ENCODE peak calls at places on chromosomes 11 and 22, in eight cellular contexts. Y is ascending aorta, N is cardiac muscle cell, F is glutamatergic neuron, K is neural crest cell, L is GM20000, I is adrenal gland, P is kidney epithelial cell. J is an unnamed sample.

GRCh38 chr11:125489166-125489565 is 6.9 kb downstream of the FEZ1 start:
- DNase-seq in L (no peak), P (no peak), F (no peak), I (no peak), N (no peak), Y (no peak), K (no peak), J (no peak)

GRCh38 chr11:12963789-12964536 is 45.2 kb upstream of the RASSF10 start:
- DNase-seq in F (peak; percentile 86), L (peak; percentile 69), Y (peak; percentile 70), N (peak; percentile 80), P (no peak), K (peak; percentile 81), I (peak; percentile 72), J (peak; percentile 54)

GRCh38 chr11:105861225-105861624 is 160.8 kb downstream of the MSANTD4 start:
- DNase-seq in P (no peak), F (no peak), I (no peak), L (no peak), Y (no peak), N (peak; percentile 18), K (no peak), J (no peak)

GRCh38 chr11:85647604-85648299 is at the start of gene TMEM126A:
- DNase-seq in P (no peak), L (peak; percentile 84), F (peak; percentile 91), K (peak; percentile 74), N (peak; percentile 94), I (peak; percentile 89), Y (peak; percentile 95), J (peak; percentile 76)

GRCh38 chr11:71284525-71285092 is 32.2 kb upstream of the SHANK2 start:
- DNase-seq in N (no peak), L (no peak), Y (peak; percentile 49), K (no peak), I (no peak), P (no peak), F (no peak), J (no peak)

GRCh38 chr11:84720706-84721402 is 906.3 kb downstream of the DLG2 start:
- DNase-seq in P (no peak), N (peak; percentile 36), K (peak; percentile 16), I (peak; percentile 35), F (peak; percentile 36), Y (peak; percentile 60), L (no peak), J (no peak)

GRCh38 chr22:32475428-32476010 is 908 bp downstream of the FBXO7 start:
- DNase-seq in N (peak; percentile 63), I (peak; percentile 50), F (no peak), K (peak; percentile 14), L (peak; percentile 29), P (no peak), Y (peak; percentile 67), J (no peak)

GRCh38 chr11:64251986-64252837 is 882 bp downstream of the PLCB3 start:
- DNase-seq in F (no peak), Y (no peak), L (peak; percentile 69), I (peak; percentile 43), K (no peak), P (no peak), N (no peak), J (no peak)

GRCh38 chr22:44701824-44702478 is at the start of gene PRR5:
- DNase-seq in L (peak; percentile 95), Y (peak; percentile 78), K (peak; percentile 61), I (peak; percentile 82), N (peak; percentile 87), P (no peak), F (peak; percentile 73), J (no peak)

GRCh38 chr11:10861047-10861446 is 3.2 kb upstream of the ZBED5 start:
- DNase-seq in F (no peak), I (no peak), Y (no peak), K (no peak), P (no peak), L (no peak), N (no peak), J (no peak)

GRCh38 chr11:10855295-10855694 is 2.6 kb downstream of the ZBED5 start:
- DNase-seq in K (no peak), P (no peak), I (no peak), L (no peak), F (no peak), N (no peak), Y (no peak), J (no peak)

GRCh38 chr11:10858505-10859360 is 880 bp upstream of the ZBED5 start:
- DNase-seq in K (peak; percentile 45), L (peak; percentile 21), Y (peak; percentile 81), F (peak; percentile 77), I (peak; percentile 68), N (peak; percentile 81), P (no peak), J (peak; percentile 46)

GRCh38 chr11:10856689-10857603 is 907 bp downstream of the ZBED5 start:
- DNase-seq in L (peak; percentile 13), Y (no peak), F (no peak), P (no peak), K (peak; percentile 43), N (peak; percentile 47), I (peak; percentile 66), J (no peak)

GRCh38 chr11:10857604-10858504 is at the start of gene ZBED5:
- DNase-seq in N (peak; percentile 97), F (peak; percentile 95), L (peak; percentile 89), K (peak; percentile 88), Y (peak; percentile 98), P (peak; percentile 83), I (peak; percentile 97), J (peak; percentile 91)
- TF ChIP-seq CTCF in N (peak; percentile 21), F (no peak), L (no peak), K (peak; percentile 41), Y (peak; percentile 18), P (no peak), I (peak; percentile 18), J (no peak)

GRCh38 chr11:65858354-65859133 is 564 bp upstream of the CFL1 start:
- DNase-seq in P (no peak), F (no peak), K (no peak), Y (no peak), I (no peak), L (peak; percentile 94), N (no peak), J (no peak)

GRCh38 chr11:65859812-65860277 is 388 bp upstream of the MUS81 start:
- DNase-seq in P (no peak), Y (no peak), L (no peak), K (no peak), I (no peak), N (no peak), F (no peak), J (no peak)

GRCh38 chr11:65860278-65861164 is at the start of gene MUS81:
- DNase-seq in N (peak; percentile 99), K (peak; percentile 98), L (peak; percentile 95), I (peak; percentile 98), F (peak; percentile 98), Y (peak; percentile 99), P (peak; percentile 89), J (peak; percentile 98)

GRCh38 chr11:65857500-65858353 is at the start of gene CFL1:
- DNase-seq in Y (peak; percentile 99), L (peak; percentile 85), I (peak; percentile 99), N (peak; percentile 98), P (peak; percentile 86), F (peak; percentile 98), K (peak; percentile 96), J (peak; percentile 79)

GRCh38 chr11:65859134-65859811 is 960 bp upstream of the MUS81 start:
- DNase-seq in P (peak; percentile 96), F (peak; percentile 99), I (peak; percentile 99), K (peak; percentile 96), N (peak; percentile 100), L (peak; percentile 96), Y (peak; percentile 100), J (peak; percentile 96)
- TF ChIP-seq CTCF in P (peak; percentile 12), F (no peak), I (peak; percentile 11), K (peak; percentile 34), N (peak; percentile 24), L (no peak), Y (no peak), J (no peak)

DNA sequence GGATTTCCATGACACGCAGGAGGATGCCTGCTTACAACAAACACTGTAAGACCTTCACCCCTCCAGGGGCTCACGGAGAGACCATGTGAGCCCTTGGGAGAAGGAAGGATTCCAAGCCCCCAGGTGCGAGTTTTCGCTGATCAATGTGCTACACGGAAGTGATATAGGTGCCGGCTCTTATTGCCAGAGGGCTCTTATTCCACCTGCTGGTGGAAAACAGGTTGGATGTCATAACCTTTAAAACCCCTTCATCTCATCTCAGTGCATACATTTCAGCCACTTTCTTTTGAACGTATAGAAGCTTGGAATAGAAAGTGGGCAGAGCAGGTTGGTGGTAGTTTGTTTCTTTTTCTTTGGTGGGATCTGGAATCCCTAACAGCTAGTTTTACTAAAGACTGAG is 25.8 kb downstream of the LAYN start:
- DNase-seq in F (no peak), N (no peak), L (no peak), Y (no peak), K (no peak), P (no peak), I (no peak), J (no peak)
- TF ChIP-seq CTCF in F (no peak), N (no peak), L (no peak), Y (no peak), K (no peak), P (no peak), I (no peak), J (no peak)

GRCh38 chr11:62593434-62594044 is 2.2 kb upstream of the TUT1 start:
- DNase-seq in I (peak; percentile 89), L (peak; percentile 59), K (peak; percentile 69), F (peak; percentile 79), P (no peak), Y (peak; percentile 88), N (peak; percentile 81), J (peak; percentile 77)

GRCh38 chr11:62591448-62592215 is at the start of gene TUT1:
- DNase-seq in I (peak; percentile 99), K (peak; percentile 91), F (peak; percentile 92), N (peak; percentile 100), L (peak; percentile 88), P (peak; percentile 94), Y (peak; percentile 99), J (peak; percentile 91)

GRCh38 chr11:62592216-62592815 is 993 bp upstream of the TUT1 start:
- DNase-seq in K (no peak), F (no peak), N (no peak), I (peak; percentile 48), P (no peak), L (no peak), Y (no peak), J (no peak)

GRCh38 chr11:62592989-62593421 is 1.7 kb upstream of the TUT1 start:
- DNase-seq in N (no peak), I (no peak), L (no peak), K (no peak), P (no peak), F (no peak), Y (no peak), J (no peak)

GRCh38 chr11:62588966-62589637 is 2.2 kb downstream of the TUT1 start:
- DNase-seq in I (no peak), P (no peak), F (no peak), Y (no peak), K (no peak), L (no peak), N (no peak), J (no peak)
- TF ChIP-seq CTCF in I (no peak), P (peak; percentile 38), F (no peak), Y (no peak), K (peak; percentile 50), L (no peak), N (peak; percentile 38), J (no peak)